ENCODE peak calls at places on chromosome 21, in six cellular contexts. X is H54, Z is A172, K is ELF-1, U is NCI-H446 treated with DMSO at 0.1 percent for 48 hours, F is trophoblast cell. E is an unnamed sample.
A peak's percentile ranks its signal among the peaks of the same experiment; 100 is the strongest.

GRCh38 chr21:27535188-27535587 is 568.3 kb upstream of the ADAMTS5 start:
- DNase-seq in U (no peak), Z (no peak), X (no peak), F (no peak), K (no peak), E (no peak)

GRCh38 chr21:42088148-42088547 is 17.0 kb downstream of the UMODL1 start:
- DNase-seq in F (no peak), K (no peak), Z (no peak), U (no peak), X (no peak), E (no peak)

GRCh38 chr21:17388226-17388625 is 124.6 kb upstream of the CXADR start:
- DNase-seq in X (no peak), U (peak; percentile 64), Z (no peak), K (no peak), F (no peak), E (no peak)

GRCh38 chr21:34012640-34013039 is 60.7 kb upstream of the MRPS6 start:
- DNase-seq in K (no peak), X (no peak), F (no peak), Z (no peak), U (no peak), E (no peak)

GRCh38 chr21:15437873-15438272 is 291.9 kb upstream of the USP25 start:
- DNase-seq in U (no peak), K (no peak), Z (peak; percentile 56), X (no peak), F (no peak), E (no peak)

GRCh38 chr21:36044056-36044455 is 16.3 kb downstream of the SETD4 start:
- DNase-seq in Z (no peak), K (no peak), F (no peak), X (no peak), U (no peak), E (no peak)

GRCh38 chr21:37815893-37816292 is 100.4 kb downstream of the KCNJ6 start:
- DNase-seq in K (no peak), Z (no peak), F (no peak), X (no peak), U (no peak), E (no peak)

GRCh38 chr21:33801424-33802405 is 113.9 kb downstream of the ATP5PO start:
- DNase-seq in F (peak; percentile 82), K (peak; percentile 49), U (peak; percentile 85), X (peak; percentile 69), Z (peak; percentile 92), E (peak; percentile 2)

GRCh38 chr21:35375115-35375514 is 326.0 kb upstream of the RUNX1 start:
- DNase-seq in X (no peak), F (peak; percentile 50), Z (peak; percentile 71), K (no peak), U (no peak), E (no peak)

GRCh38 chr21:45551816-45552695 is 9.8 kb upstream of the SLC19A1 start:
- DNase-seq in F (no peak), X (no peak), U (no peak), K (no peak), Z (no peak), E (no peak)

GRCh38 chr21:38839683-38840286 is 34.1 kb downstream of the ETS2 start:
- DNase-seq in U (no peak), F (peak; percentile 71), Z (peak; percentile 98), K (no peak), X (peak; percentile 72), E (no peak)

GRCh38 chr21:45607021-45607921 is 36.3 kb upstream of the PCBP3 start:
- DNase-seq in Z (peak; percentile 94), X (peak; percentile 49), K (no peak), F (no peak), U (no peak), E (no peak)

GRCh38 chr21:44773291-44773932 is 28.2 kb downstream of the UBE2G2 start:
- DNase-seq in K (peak; percentile 98), X (no peak), Z (no peak), F (peak; percentile 98), U (no peak), E (no peak)

GRCh38 chr21:36060159-36060921 is at the start of gene SETD4:
- DNase-seq in Z (peak; percentile 96), F (peak; percentile 95), X (peak; percentile 98), U (peak; percentile 85), K (peak; percentile 98), E (peak; percentile 84)

GRCh38 chr21:31347435-31348032 is 3.5 kb upstream of the TIAM1 start:
- DNase-seq in U (no peak), Z (peak; percentile 71), K (no peak), X (peak; percentile 41), F (no peak), E (no peak)

GRCh38 chr21:36747114-36747814 is 48.3 kb downstream of the SIM2 start:
- DNase-seq in Z (no peak), U (no peak), F (no peak), X (no peak), K (no peak), E (peak; percentile 38)

GRCh38 chr21:40421121-40421520 is 425.8 kb downstream of the DSCAM start:
- DNase-seq in U (no peak), Z (no peak), K (no peak), X (no peak), F (no peak), E (no peak)

GRCh38 chr21:34348890-34349519 is 14.8 kb upstream of the KCNE2 start:
- DNase-seq in F (no peak), Z (no peak), X (no peak), U (no peak), K (no peak), E (no peak)

GRCh38 chr21:43303240-43304178 is 123.4 kb downstream of the SIK1 start:
- DNase-seq in K (no peak), F (no peak), Z (no peak), X (no peak), U (no peak), E (no peak)

GRCh38 chr21:38182370-38182985 is 74.3 kb upstream of the KCNJ15 start:
- DNase-seq in K (no peak), X (no peak), Z (no peak), U (no peak), F (no peak), E (no peak)

GRCh38 chr21:46054447-46054846 is 43.5 kb upstream of the COL6A2 start:
- DNase-seq in U (no peak), K (peak; percentile 53), F (no peak), Z (no peak), X (no peak), E (no peak)

GRCh38 chr21:37550618-37551405 is 184.2 kb downstream of the DYRK1A start:
- DNase-seq in X (no peak), F (no peak), Z (no peak), K (peak; percentile 51), U (no peak), E (no peak)

GRCh38 chr21:34519013-34519412 is 7.0 kb upstream of the KCNE1 start:
- DNase-seq in K (peak; percentile 52), Z (no peak), X (no peak), F (peak; percentile 97), U (no peak), E (no peak)

E was measured in NCI-H1930.